ENCODE peak calls at places on chromosomes 12 and 14, in eight cellular contexts. D is upper lobe of left lung, B is transverse colon, Z is A549, U is endothelial cell of umbilical vein, P is GM23248, G is upper lobe of right lung, Y is mammary epithelial cell. X is an unnamed sample.

GRCh38 chr12:128729628-128730121 is 94.1 kb downstream of the SLC15A4 start:
- DNase-seq in D (no peak), B (no peak), Z (peak; percentile 59), U (no peak), P (peak; percentile 2), G (no peak), Y (no peak), X (no peak)

GRCh38 chr12:59937148-59937547 is 341.3 kb downstream of the SLC16A7 start:
- DNase-seq in D (no peak), B (no peak), Z (no peak), U (no peak), P (no peak), G (no peak), Y (no peak), X (no peak)

GRCh38 chr12:66004922-66005703 is 125.4 kb downstream of the LLPH start:
- DNase-seq in D (no peak), B (no peak), Z (no peak), U (no peak), P (no peak), G (no peak), Y (no peak), X (no peak)

GRCh38 chr12:68733661-68734071 is 12.3 kb upstream of the SLC35E3 start:
- DNase-seq in D (no peak), B (no peak), Z (peak; percentile 20), U (no peak), P (peak; percentile 88), G (no peak), Y (peak; percentile 4), X (no peak)

GRCh38 chr12:6570264-6570887 is 2.3 kb upstream of the NOP2 start:
- DNase-seq in D (no peak), B (peak; percentile 64), Z (peak; percentile 72), U (peak; percentile 39), P (peak; percentile 57), G (peak; percentile 73), Y (no peak), X (peak; percentile 57)

GRCh38 chr14:89425931-89426330 is 8.9 kb upstream of the FOXN3 start:
- DNase-seq in D (no peak), B (peak; percentile 33), Z (no peak), U (peak; percentile 55), P (peak; percentile 96), G (no peak), Y (peak; percentile 82), X (no peak)

GRCh38 chr12:121537814-121538698 is 42.8 kb downstream of the KDM2B start:
- DNase-seq in D (peak; percentile 36), B (peak; percentile 20), Z (no peak), U (peak; percentile 12), P (peak; percentile 44), G (peak; percentile 73), Y (no peak), X (no peak)

GRCh38 chr12:57883057-57883456 is 36.5 kb upstream of the CTDSP2 start:
- DNase-seq in D (no peak), B (no peak), Z (no peak), U (no peak), P (no peak), G (no peak), Y (no peak), X (no peak)

GRCh38 chr12:27463826-27464554 is 17.5 kb downstream of the SMCO2 start:
- DNase-seq in D (peak; percentile 26), B (no peak), Z (no peak), U (no peak), P (peak; percentile 80), G (no peak), Y (no peak), X (peak; percentile 66)

GRCh38 chr12:130764073-130764472 is 48.0 kb upstream of the RIMBP2 start:
- DNase-seq in D (no peak), B (no peak), Z (peak; percentile 51), U (peak; percentile 7), P (peak; percentile 61), G (no peak), Y (peak; percentile 12), X (no peak)

GRCh38 chr14:100609941-100610391 is 22.7 kb upstream of the BEGAIN start:
- DNase-seq in D (no peak), B (no peak), Z (no peak), U (no peak), P (no peak), G (peak; percentile 54), Y (no peak), X (peak; percentile 4)

GRCh38 chr12:53078425-53079225 is 565 bp downstream of the SPRYD3 start:
- DNase-seq in D (peak; percentile 58), B (peak; percentile 63), Z (no peak), U (no peak), P (peak; percentile 73), G (no peak), Y (peak; percentile 51), X (no peak)

GRCh38 chr12:104399750-104400612 is 56.8 kb upstream of the CHST11 start:
- DNase-seq in D (no peak), B (no peak), Z (no peak), U (no peak), P (no peak), G (no peak), Y (no peak), X (no peak)

GRCh38 chr14:74855945-74856344 is 20.0 kb downstream of the PROX2 start:
- DNase-seq in D (no peak), B (no peak), Z (no peak), U (no peak), P (no peak), G (no peak), Y (no peak), X (no peak)

GRCh38 chr12:109765493-109765810 is 51.8 kb downstream of the FAM222A start:
- DNase-seq in D (no peak), B (no peak), Z (no peak), U (no peak), P (no peak), G (peak; percentile 38), Y (no peak), X (no peak)

GRCh38 chr12:114405449-114406271 is at the start of gene TBX5:
- DNase-seq in D (no peak), B (no peak), Z (no peak), U (no peak), P (peak; percentile 87), G (no peak), Y (no peak), X (no peak)

GRCh38 chr12:111741235-111741812 is 25.4 kb upstream of the ALDH2 start:
- DNase-seq in D (no peak), B (peak; percentile 50), Z (no peak), U (peak; percentile 99), P (no peak), G (no peak), Y (no peak), X (peak; percentile 64)

GRCh38 chr12:52055781-52056711 is 4.8 kb downstream of the NR4A1 start:
- DNase-seq in D (no peak), B (peak; percentile 52), Z (peak; percentile 63), U (no peak), P (no peak), G (no peak), Y (no peak), X (no peak)

GRCh38 chr12:70006619-70006973 is 181.6 kb downstream of the MYRFL start:
- DNase-seq in D (no peak), B (no peak), Z (no peak), U (no peak), P (no peak), G (no peak), Y (no peak), X (no peak)

DNA sequence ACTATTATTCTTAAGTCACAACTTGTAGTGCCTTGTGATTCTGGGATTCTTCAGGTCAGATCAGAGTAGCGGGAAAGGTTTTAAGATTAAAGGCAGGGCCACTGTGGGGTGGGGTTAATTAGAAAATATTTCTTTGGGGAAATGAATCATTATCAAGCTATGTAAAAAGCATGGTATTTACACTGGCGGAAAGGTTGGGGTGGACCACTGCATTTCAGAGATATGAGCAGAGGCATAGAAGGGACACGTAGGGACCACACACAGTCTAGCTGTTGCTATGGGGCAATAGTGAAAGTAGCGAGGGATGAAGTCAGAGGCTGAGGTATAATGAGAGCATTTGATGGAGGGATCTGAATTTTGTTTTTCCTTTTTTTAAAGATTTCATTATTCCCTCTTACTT is 31.7 kb upstream of the KCNH3 start:
- DNase-seq in D (no peak), B (no peak), Z (peak; percentile 93), U (peak; percentile 95), P (peak; percentile 79), G (no peak), Y (peak; percentile 66), X (no peak)
- H3K4me1 ChIP-seq in D (no peaks in the 10 kb centered on the region), B (no peaks in the 10 kb centered on the region), Z (peaks cover 88% of the 10 kb centered on the region), U (peaks cover 72% of the 10 kb centered on the region), P (peaks cover 15% of the 10 kb centered on the region), G (no peaks in the 10 kb centered on the region), Y (peaks cover 46% of the 10 kb centered on the region), X (no peaks in the 10 kb centered on the region)

GRCh38 chr12:88472775-88473174 is 107.5 kb downstream of the KITLG start:
- DNase-seq in D (no peak), B (no peak), Z (no peak), U (no peak), P (peak; percentile 87), G (no peak), Y (peak; percentile 68), X (no peak)
- H3K4me3 ChIP-seq in D (no peak overlapping the region), B (no peak overlapping the region), Z (no peak overlapping the region), U (no peak overlapping the region), P (no peak overlapping the region), G (no peak overlapping the region), Y (no peak overlapping the region), X (no peak overlapping the region)

GRCh38 chr12:124167141-124167540 is 127.8 kb upstream of the RFLNA start:
- DNase-seq in D (no peak), B (no peak), Z (no peak), U (no peak), P (no peak), G (no peak), Y (no peak), X (no peak)

GRCh38 chr12:124170756-124171155 is 124.1 kb upstream of the RFLNA start:
- DNase-seq in D (no peak), B (no peak), Z (no peak), U (no peak), P (peak; percentile 47), G (no peak), Y (no peak), X (no peak)

GRCh38 chr12:124169577-124169976 is 125.3 kb upstream of the RFLNA start:
- DNase-seq in D (no peak), B (no peak), Z (no peak), U (no peak), P (no peak), G (no peak), Y (no peak), X (no peak)

GRCh38 chr12:124165695-124166094 is 129.2 kb upstream of the RFLNA start:
- DNase-seq in D (no peak), B (no peak), Z (no peak), U (no peak), P (no peak), G (no peak), Y (no peak), X (no peak)

GRCh38 chr12:124168016-124168415 is 126.9 kb upstream of the RFLNA start:
- DNase-seq in D (no peak), B (no peak), Z (no peak), U (no peak), P (no peak), G (no peak), Y (no peak), X (no peak)
- H3K4me1 ChIP-seq in D (no peaks in the 10 kb centered on the region), B (no peaks in the 10 kb centered on the region), Z (no peaks in the 10 kb centered on the region), U (no peaks in the 10 kb centered on the region), P (peaks cover 27% of the 10 kb centered on the region), G (peaks cover 6% of the 10 kb centered on the region), Y (peaks cover 12% of the 10 kb centered on the region), X (no peaks in the 10 kb centered on the region)

DNA sequence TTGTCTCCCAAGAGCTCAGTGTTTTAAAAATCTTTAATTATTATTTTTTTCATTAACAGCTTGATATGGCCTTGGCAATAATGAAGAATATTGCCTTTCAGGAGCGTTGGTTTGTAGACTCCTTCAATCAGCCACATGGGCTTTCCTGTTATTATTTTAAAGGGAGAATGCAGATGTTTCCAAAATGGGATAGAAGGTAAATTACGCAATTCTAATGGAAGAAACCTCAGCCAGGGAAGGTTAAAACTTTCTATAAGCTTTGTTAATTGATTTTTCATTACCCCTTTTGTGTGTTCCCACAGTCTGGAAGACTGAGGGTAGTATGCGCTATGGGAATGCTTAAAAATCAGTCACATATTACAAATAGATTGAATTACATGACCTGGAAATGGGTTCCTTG is 188.4 kb upstream of the NAV3 start:
- DNase-seq in D (no peak), B (no peak), Z (no peak), U (no peak), P (no peak), G (no peak), Y (no peak), X (no peak)
- H3K4me3 ChIP-seq in D (no peak overlapping the region), B (no peak overlapping the region), Z (no peak overlapping the region), U (no peak overlapping the region), P (no peak overlapping the region), G (no peak overlapping the region), Y (no peak overlapping the region), X (no peak overlapping the region)

X was measured in testis.